ENCODE peak calls at places on chromosome 21, in seven cellular contexts. One of them, this sample, is unnamed.

GRCh38 chr21:33332143-33332542 is 7.4 kb downstream of the IFNAR1 start:
- DNase-seq in neural progenitor cell: no peak
- DNase-seq in IMR-90: no peak
- DNase-seq in choroid plexus epithelial cell: no peak
- DNase-seq in brain microvascular endothelial cell: no peak
- DNase-seq in left lung: no peak
- DNase-seq in AG09319: no peak
- DNase-seq in this sample: no peak

GRCh38 chr21:40333731-40334130 is 466.5 kb downstream of the PCP4 start:
- DNase-seq in neural progenitor cell: no peak
- DNase-seq in IMR-90: no peak
- DNase-seq in choroid plexus epithelial cell: no peak
- DNase-seq in brain microvascular endothelial cell: no peak
- DNase-seq in left lung: no peak
- DNase-seq in AG09319: no peak
- DNase-seq in this sample: no peak

GRCh38 chr21:27104749-27105439 is 138.0 kb upstream of the ADAMTS5 start:
- DNase-seq in neural progenitor cell: no peak
- DNase-seq in IMR-90: peak; percentile 51
- DNase-seq in choroid plexus epithelial cell: peak; percentile 40
- DNase-seq in brain microvascular endothelial cell: peak; percentile 8
- DNase-seq in left lung: no peak
- DNase-seq in AG09319: no peak
- DNase-seq in this sample: no peak

GRCh38 chr21:43693981-43694380 is 24.9 kb upstream of the PDXK start:
- DNase-seq in neural progenitor cell: no peak
- DNase-seq in IMR-90: no peak
- DNase-seq in choroid plexus epithelial cell: no peak
- DNase-seq in brain microvascular endothelial cell: no peak
- DNase-seq in left lung: no peak
- DNase-seq in AG09319: no peak
- DNase-seq in this sample: no peak

GRCh38 chr21:46120301-46121285 is 22.7 kb downstream of the COL6A2 start:
- DNase-seq in neural progenitor cell: no peak
- DNase-seq in IMR-90: no peak
- DNase-seq in choroid plexus epithelial cell: no peak
- DNase-seq in brain microvascular endothelial cell: no peak
- DNase-seq in left lung: peak; percentile 71
- DNase-seq in AG09319: no peak
- DNase-seq in this sample: no peak

GRCh38 chr21:15005391-15005790 is 59.4 kb downstream of the NRIP1 start:
- DNase-seq in neural progenitor cell: peak; percentile 26
- DNase-seq in IMR-90: peak; percentile 38
- DNase-seq in choroid plexus epithelial cell: peak; percentile 71
- DNase-seq in brain microvascular endothelial cell: no peak
- DNase-seq in left lung: no peak
- DNase-seq in AG09319: no peak
- DNase-seq in this sample: no peak

GRCh38 chr21:42019101-42019605 is 9.0 kb upstream of the ZBTB21 start:
- DNase-seq in neural progenitor cell: no peak
- DNase-seq in IMR-90: no peak
- DNase-seq in choroid plexus epithelial cell: no peak
- DNase-seq in brain microvascular endothelial cell: no peak
- DNase-seq in left lung: no peak
- DNase-seq in AG09319: no peak
- DNase-seq in this sample: no peak

GRCh38 chr21:39208624-39209333 is 25.5 kb upstream of the PSMG1 start:
- DNase-seq in neural progenitor cell: no peak
- DNase-seq in IMR-90: peak; percentile 21
- DNase-seq in choroid plexus epithelial cell: peak; percentile 29
- DNase-seq in brain microvascular endothelial cell: no peak
- DNase-seq in left lung: no peak
- DNase-seq in AG09319: no peak
- DNase-seq in this sample: no peak

GRCh38 chr21:25186278-25186677 is 421.0 kb downstream of the MRPL39 start:
- DNase-seq in neural progenitor cell: no peak
- DNase-seq in IMR-90: no peak
- DNase-seq in choroid plexus epithelial cell: no peak
- DNase-seq in brain microvascular endothelial cell: no peak
- DNase-seq in left lung: no peak
- DNase-seq in AG09319: no peak
- DNase-seq in this sample: no peak

GRCh38 chr21:41659791-41660560 is 106.9 kb downstream of the RIPK4 start:
- DNase-seq in neural progenitor cell: no peak
- DNase-seq in IMR-90: peak; percentile 24
- DNase-seq in choroid plexus epithelial cell: peak; percentile 25
- DNase-seq in brain microvascular endothelial cell: peak; percentile 34
- DNase-seq in left lung: no peak
- DNase-seq in AG09319: no peak
- DNase-seq in this sample: no peak

GRCh38 chr21:27219068-27219467 is 252.2 kb upstream of the ADAMTS5 start:
- DNase-seq in neural progenitor cell: no peak
- DNase-seq in IMR-90: peak; percentile 58
- DNase-seq in choroid plexus epithelial cell: peak; percentile 80
- DNase-seq in brain microvascular endothelial cell: peak; percentile 34
- DNase-seq in left lung: no peak
- DNase-seq in AG09319: no peak
- DNase-seq in this sample: no peak

GRCh38 chr21:15964181-15964855 is 234.5 kb downstream of the USP25 start:
- DNase-seq in neural progenitor cell: no peak
- DNase-seq in IMR-90: no peak
- DNase-seq in choroid plexus epithelial cell: no peak
- DNase-seq in brain microvascular endothelial cell: no peak
- DNase-seq in left lung: no peak
- DNase-seq in AG09319: no peak
- DNase-seq in this sample: no peak

GRCh38 chr21:42248783-42249597 is 30.1 kb downstream of the ABCG1 start:
- DNase-seq in neural progenitor cell: no peak
- DNase-seq in IMR-90: no peak
- DNase-seq in choroid plexus epithelial cell: no peak
- DNase-seq in brain microvascular endothelial cell: no peak
- DNase-seq in left lung: peak; percentile 39
- DNase-seq in AG09319: no peak
- DNase-seq in this sample: no peak

GRCh38 chr21:21102874-21103273 is 104.7 kb downstream of the NCAM2 start:
- DNase-seq in neural progenitor cell: no peak
- DNase-seq in IMR-90: no peak
- DNase-seq in choroid plexus epithelial cell: no peak
- DNase-seq in brain microvascular endothelial cell: no peak
- DNase-seq in left lung: no peak
- DNase-seq in AG09319: no peak
- DNase-seq in this sample: no peak

GRCh38 chr21:21097425-21097824 is 99.2 kb downstream of the NCAM2 start:
- DNase-seq in neural progenitor cell: no peak
- DNase-seq in IMR-90: no peak
- DNase-seq in choroid plexus epithelial cell: no peak
- DNase-seq in brain microvascular endothelial cell: no peak
- DNase-seq in left lung: no peak
- DNase-seq in AG09319: no peak
- DNase-seq in this sample: no peak

GRCh38 chr21:21096956-21097355 is 98.7 kb downstream of the NCAM2 start:
- DNase-seq in neural progenitor cell: no peak
- DNase-seq in IMR-90: no peak
- DNase-seq in choroid plexus epithelial cell: peak; percentile 16
- DNase-seq in brain microvascular endothelial cell: no peak
- DNase-seq in left lung: no peak
- DNase-seq in AG09319: no peak
- DNase-seq in this sample: no peak

GRCh38 chr21:21103692-21104091 is 105.5 kb downstream of the NCAM2 start:
- DNase-seq in neural progenitor cell: no peak
- DNase-seq in IMR-90: no peak
- DNase-seq in choroid plexus epithelial cell: no peak
- DNase-seq in brain microvascular endothelial cell: no peak
- DNase-seq in left lung: no peak
- DNase-seq in AG09319: no peak
- DNase-seq in this sample: no peak

GRCh38 chr21:21101911-21102310 is 103.7 kb downstream of the NCAM2 start:
- DNase-seq in neural progenitor cell: peak; percentile 57
- DNase-seq in IMR-90: peak; percentile 85
- DNase-seq in choroid plexus epithelial cell: peak; percentile 91
- DNase-seq in brain microvascular endothelial cell: peak; percentile 2
- DNase-seq in left lung: no peak
- DNase-seq in AG09319: no peak
- DNase-seq in this sample: no peak
- TF ChIP-seq CTCF in neural progenitor cell: peak; percentile 52
- TF ChIP-seq CTCF in IMR-90: peak; percentile 31
- TF ChIP-seq CTCF in choroid plexus epithelial cell: peak; percentile 41
- TF ChIP-seq CTCF in brain microvascular endothelial cell: peak; percentile 40
- TF ChIP-seq CTCF in left lung: no peak
- TF ChIP-seq CTCF in AG09319: peak; percentile 9
- TF ChIP-seq CTCF in this sample: peak; percentile 68

GRCh38 chr21:44898851-44899767 is 21.6 kb downstream of the ITGB2 start:
- DNase-seq in neural progenitor cell: no peak
- DNase-seq in IMR-90: no peak
- DNase-seq in choroid plexus epithelial cell: no peak
- DNase-seq in brain microvascular endothelial cell: no peak
- DNase-seq in left lung: peak; percentile 71
- DNase-seq in AG09319: no peak
- DNase-seq in this sample: no peak
- TF ChIP-seq CTCF in neural progenitor cell: no peak
- TF ChIP-seq CTCF in IMR-90: no peak
- TF ChIP-seq CTCF in choroid plexus epithelial cell: no peak
- TF ChIP-seq CTCF in brain microvascular endothelial cell: no peak
- TF ChIP-seq CTCF in left lung: no peak
- TF ChIP-seq CTCF in AG09319: no peak
- TF ChIP-seq CTCF in this sample: no peak

DNA sequence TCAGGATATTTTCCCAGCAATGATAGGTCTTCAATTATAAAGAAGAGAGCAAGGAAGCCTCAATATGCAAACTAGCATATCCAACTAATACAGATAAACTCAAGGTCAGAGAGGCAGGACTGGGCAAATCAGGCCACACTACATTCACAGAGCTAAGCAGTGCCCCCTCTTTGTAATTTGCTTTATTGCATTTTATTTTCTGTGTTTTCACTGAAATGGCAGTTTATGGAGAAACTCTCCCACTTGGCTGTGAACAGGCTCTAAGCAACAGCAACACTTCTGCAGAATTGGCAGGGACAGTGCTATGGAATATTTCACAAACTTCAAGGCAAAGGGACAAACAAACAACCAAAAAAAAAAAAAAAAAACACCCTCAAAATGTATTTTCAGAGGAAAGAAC is 93.4 kb upstream of the SOD1 start:
- DNase-seq in neural progenitor cell: no peak
- DNase-seq in IMR-90: no peak
- DNase-seq in choroid plexus epithelial cell: peak; percentile 30
- DNase-seq in brain microvascular endothelial cell: no peak
- DNase-seq in left lung: no peak
- DNase-seq in AG09319: no peak
- DNase-seq in this sample: no peak
- TF ChIP-seq CTCF in neural progenitor cell: no peak
- TF ChIP-seq CTCF in IMR-90: no peak
- TF ChIP-seq CTCF in choroid plexus epithelial cell: peak; percentile 51
- TF ChIP-seq CTCF in brain microvascular endothelial cell: peak; percentile 33
- TF ChIP-seq CTCF in left lung: no peak
- TF ChIP-seq CTCF in AG09319: no peak
- TF ChIP-seq CTCF in this sample: no peak

GRCh38 chr21:31216206-31216605 is 127.9 kb downstream of the TIAM1 start:
- DNase-seq in neural progenitor cell: no peak
- DNase-seq in IMR-90: peak; percentile 26
- DNase-seq in choroid plexus epithelial cell: no peak
- DNase-seq in brain microvascular endothelial cell: no peak
- DNase-seq in left lung: no peak
- DNase-seq in AG09319: no peak
- DNase-seq in this sample: no peak

GRCh38 chr21:31218830-31219608 is 125.0 kb downstream of the TIAM1 start:
- DNase-seq in neural progenitor cell: peak; percentile 8
- DNase-seq in IMR-90: peak; percentile 29
- DNase-seq in choroid plexus epithelial cell: peak; percentile 28
- DNase-seq in brain microvascular endothelial cell: no peak
- DNase-seq in left lung: no peak
- DNase-seq in AG09319: no peak
- DNase-seq in this sample: no peak

DNA sequence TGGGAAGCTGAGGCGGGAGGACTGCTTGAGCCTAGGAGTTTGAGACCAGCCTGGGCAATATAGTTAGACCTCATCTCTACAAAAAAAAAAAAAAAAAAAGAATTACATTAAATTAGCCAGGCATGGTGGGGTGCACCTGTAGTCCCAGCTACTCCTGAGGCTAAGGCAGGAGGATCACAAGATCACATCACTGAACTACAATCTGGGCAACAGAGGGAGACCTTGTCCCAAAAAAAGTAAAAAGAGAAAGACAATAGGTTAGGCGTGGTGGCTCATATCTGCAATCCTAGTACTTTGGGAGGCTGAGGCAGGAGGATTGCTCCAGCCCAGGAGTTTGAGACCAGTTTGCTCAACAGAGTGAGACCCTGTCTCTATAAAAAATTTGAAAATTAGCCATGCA is 130.3 kb downstream of the TIAM1 start:
- DNase-seq in neural progenitor cell: no peak
- DNase-seq in IMR-90: no peak
- DNase-seq in choroid plexus epithelial cell: no peak
- DNase-seq in brain microvascular endothelial cell: no peak
- DNase-seq in left lung: no peak
- DNase-seq in AG09319: no peak
- DNase-seq in this sample: no peak
- TF ChIP-seq CTCF in neural progenitor cell: no peak
- TF ChIP-seq CTCF in IMR-90: no peak
- TF ChIP-seq CTCF in choroid plexus epithelial cell: peak; percentile 9
- TF ChIP-seq CTCF in brain microvascular endothelial cell: no peak
- TF ChIP-seq CTCF in left lung: no peak
- TF ChIP-seq CTCF in AG09319: no peak
- TF ChIP-seq CTCF in this sample: peak; percentile 4

This sample was measured in D721Med.